ENCODE peak calls at places on chromosomes 13 and 19, in nine cellular contexts. W is GM10248, P is coronary artery, K is AG10803, Y is Calu3, L is thoracic aorta, B is BJ, N is pancreas, E is AG04450. S is an unnamed sample.

GRCh38 chr13:97222934-97223710 is 989 bp downstream of the MBNL2 start:
- DNase-seq in K (peak), W (no peak), P (no peak), Y (no peak), B (no peak), E (no peak), N (no peak), L (no peak), S (no peak)

GRCh38 chr19:13935765-13936486 is 2.3 kb downstream of the PODNL1 start:
- DNase-seq in Y (no peak), W (no peak), L (no peak), K (no peak), P (no peak), N (no peak), E (no peak), B (no peak), S (no peak)

GRCh38 chr13:19960673-19961015 is 2.1 kb downstream of the ZMYM2 start:
- DNase-seq in B (no peak), Y (no peak), N (no peak), E (no peak), K (no peak), W (no peak), P (no peak), L (no peak), S (no peak)

GRCh38 chr19:3075605-3076431 is 13.5 kb upstream of the TLE5 start:
- DNase-seq in B (no peak), K (no peak), E (no peak), W (peak), N (peak), Y (peak), P (no peak), L (no peak), S (no peak)

GRCh38 chr13:112753868-112754267 is 64.0 kb downstream of the ATP11A start:
- DNase-seq in B (no peak), L (no peak), E (no peak), P (no peak), Y (no peak), W (no peak), N (no peak), K (no peak), S (no peak)

GRCh38 chr19:46068345-46069258 is 27.8 kb upstream of the IGFL4 start:
- DNase-seq in K (peak), Y (peak), B (peak), N (no peak), W (no peak), P (no peak), E (peak), L (no peak), S (peak)

GRCh38 chr13:42495256-42495655 is 78.7 kb upstream of the TNFSF11 start:
- DNase-seq in B (no peak), P (no peak), W (no peak), Y (no peak), L (no peak), E (no peak), N (no peak), K (no peak), S (no peak)

GRCh38 chr19:49347835-49348234 is 12.6 kb downstream of the CD37 start:
- DNase-seq in L (no peak), K (peak), B (peak), E (no peak), N (no peak), W (no peak), P (no peak), Y (peak), S (peak)

GRCh38 chr19:23062921-23063320 is 53.9 kb upstream of the ZNF730 start:
- DNase-seq in P (no peak), W (no peak), Y (no peak), N (no peak), L (no peak), E (no peak), K (no peak), B (no peak), S (no peak)

GRCh38 chr13:77333521-77334083 is 6.7 kb upstream of the MYCBP2 start:
- DNase-seq in E (no peak), B (no peak), W (no peak), Y (no peak), L (no peak), K (no peak), P (no peak), N (no peak), S (no peak)

GRCh38 chr13:87376081-87376480 is 295.1 kb upstream of the SLITRK5 start:
- DNase-seq in N (no peak), W (no peak), K (no peak), B (no peak), Y (no peak), P (no peak), E (no peak), L (no peak), S (no peak)

GRCh38 chr13:107144432-107144831 is 576.5 kb upstream of the ARGLU1 start:
- DNase-seq in E (no peak), Y (no peak), B (no peak), N (no peak), P (no peak), W (no peak), L (no peak), K (peak), S (no peak)

GRCh38 chr13:42553098-42554046 is 20.6 kb upstream of the TNFSF11 start:
- DNase-seq in P (no peak), N (peak), K (no peak), L (no peak), Y (no peak), E (peak), W (no peak), B (no peak), S (no peak)

GRCh38 chr19:47227347-47228167 is 3.4 kb downstream of the BBC3 start:
- DNase-seq in K (peak), P (peak), Y (peak), L (peak), B (peak), E (peak), W (peak), N (peak), S (peak)

GRCh38 chr13:75635101-75635620 is 969 bp upstream of the LMO7 start:
- DNase-seq in P (no peak), L (no peak), E (no peak), Y (no peak), B (no peak), K (no peak), W (peak), N (no peak), S (no peak)

GRCh38 chr19:11722414-11722813 is 16.3 kb downstream of the ZNF823 start:
- DNase-seq in K (no peak), N (no peak), Y (no peak), P (no peak), E (no peak), L (no peak), B (no peak), W (no peak), S (no peak)

GRCh38 chr13:60226507-60226906 is 62.8 kb upstream of the DIAPH3 start:
- DNase-seq in L (no peak), W (no peak), Y (no peak), P (no peak), B (no peak), E (peak), K (peak), N (peak), S (no peak)

GRCh38 chr13:100212904-100213538 is 124.1 kb downstream of the PCCA start:
- DNase-seq in P (no peak), Y (no peak), W (no peak), E (no peak), N (no peak), K (no peak), B (no peak), L (no peak), S (no peak)

GRCh38 chr19:36489139-36489919 is at the start of gene ZNF566:
- DNase-seq in K (peak), Y (peak), W (peak), B (peak), N (peak), E (peak), P (peak), L (peak), S (peak)
- TF ChIP-seq CTCF in K (peak), Y (no peak), W (no peak), B (peak), N (no peak), E (peak), P (no peak), L (no peak), S (no peak)

GRCh38 chr19:43564800-43565199 is 10.5 kb downstream of the XRCC1 start:
- DNase-seq in K (no peak), N (no peak), W (no peak), E (no peak), L (no peak), B (no peak), P (no peak), Y (no peak), S (no peak)
- TF ChIP-seq CTCF in K (no peak), N (no peak), W (no peak), E (no peak), L (no peak), B (no peak), P (no peak), Y (no peak), S (no peak)

GRCh38 chr19:35590875-35591274 is 4.9 kb downstream of the PMIS2 start:
- DNase-seq in Y (no peak), K (no peak), P (no peak), L (no peak), E (no peak), W (no peak), B (no peak), N (no peak), S (no peak)

GRCh38 chr19:35587326-35587725 is 1.4 kb downstream of the PMIS2 start:
- DNase-seq in W (no peak), L (no peak), P (no peak), Y (no peak), K (peak), E (no peak), B (no peak), N (no peak), S (no peak)

GRCh38 chr19:35596366-35596999 is 10.5 kb downstream of the PMIS2 start:
- DNase-seq in P (no peak), K (no peak), E (no peak), B (no peak), N (no peak), W (peak), L (no peak), Y (no peak), S (no peak)

GRCh38 chr19:35595928-35596327 is 10.0 kb downstream of the PMIS2 start:
- DNase-seq in L (no peak), P (no peak), B (no peak), K (no peak), E (no peak), W (no peak), N (no peak), Y (no peak), S (no peak)

DNA sequence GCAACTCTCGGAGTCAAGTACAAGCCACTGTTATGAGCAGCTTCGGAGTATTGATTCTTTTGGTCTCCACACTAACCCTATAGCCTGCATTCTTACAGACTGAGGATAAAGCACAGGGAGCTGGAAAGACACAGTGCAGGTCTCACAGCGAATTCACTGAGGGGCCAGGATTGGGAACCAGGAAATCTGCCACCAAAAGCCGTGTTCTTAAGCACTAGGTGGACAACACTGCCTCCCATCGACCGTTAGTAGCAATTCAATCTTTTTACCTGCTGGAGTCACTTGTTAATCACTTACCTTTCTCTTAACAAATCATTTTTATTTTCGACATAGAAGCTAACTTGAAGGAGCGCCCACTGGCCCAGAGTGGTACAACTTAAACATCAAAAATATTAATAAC is 6.3 kb downstream of the PMIS2 start:
- DNase-seq in P (no peak), E (peak), W (peak), L (no peak), K (peak), Y (peak), B (no peak), N (peak), S (no peak)
- TF ChIP-seq CTCF in P (no peak), E (peak), W (peak), L (no peak), K (peak), Y (no peak), B (peak), N (peak), S (peak)

GRCh38 chr19:5356428-5356827 is 15.8 kb upstream of the PTPRS start:
- DNase-seq in Y (no peak), L (no peak), P (no peak), W (no peak), E (no peak), N (no peak), K (no peak), B (no peak), S (no peak)

GRCh38 chr19:5352229-5352763 is 11.7 kb upstream of the PTPRS start:
- DNase-seq in Y (no peak), K (no peak), P (no peak), W (no peak), B (no peak), L (no peak), N (no peak), E (no peak), S (no peak)

GRCh38 chr19:5355076-5355475 is 14.5 kb upstream of the PTPRS start:
- DNase-seq in W (no peak), P (no peak), K (no peak), N (no peak), Y (no peak), B (no peak), L (no peak), E (no peak), S (no peak)

GRCh38 chr19:5355693-5356092 is 15.1 kb upstream of the PTPRS start:
- DNase-seq in E (no peak), P (no peak), Y (no peak), B (no peak), K (no peak), L (no peak), W (no peak), N (no peak), S (no peak)

DNA sequence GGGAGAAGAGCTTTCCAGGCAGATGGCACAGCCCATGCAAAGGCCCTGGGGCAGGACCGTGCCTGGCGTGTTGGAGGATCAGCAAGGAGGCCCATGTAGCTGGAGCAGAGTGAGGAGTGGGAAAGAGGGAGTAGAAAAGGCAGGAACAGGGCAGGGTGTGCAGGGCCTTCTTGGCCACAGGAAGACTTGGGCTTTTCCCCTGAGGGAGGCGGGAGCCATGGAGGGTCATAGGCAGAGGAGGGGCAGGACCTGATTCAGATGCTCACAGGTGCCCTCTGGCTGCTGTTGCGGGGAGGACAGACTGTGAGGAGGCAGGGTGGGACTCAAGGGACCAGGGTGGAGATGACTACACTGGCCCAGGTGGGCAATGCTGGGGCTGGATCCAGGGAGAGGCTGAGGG is 13.8 kb upstream of the PTPRS start:
- DNase-seq in K (no peak), L (no peak), N (no peak), E (no peak), Y (peak), B (no peak), W (peak), P (no peak), S (no peak)
- TF ChIP-seq CTCF in K (peak), L (no peak), N (no peak), E (peak), Y (no peak), B (peak), W (no peak), P (no peak), S (peak)

GRCh38 chr19:17450264-17451075 is 2.0 kb upstream of the TMEM221 start:
- DNase-seq in W (peak), Y (peak), B (no peak), K (no peak), P (no peak), L (no peak), N (no peak), E (no peak), S (no peak)

GRCh38 chr19:17447704-17448189 is 721 bp downstream of the TMEM221 start:
- DNase-seq in W (no peak), N (no peak), P (no peak), B (no peak), L (no peak), Y (no peak), E (no peak), K (no peak), S (no peak)

GRCh38 chr19:17451820-17452219 is 3.4 kb upstream of the TMEM221 start:
- DNase-seq in B (no peak), N (no peak), L (no peak), W (no peak), Y (no peak), K (no peak), P (no peak), E (no peak), S (no peak)

GRCh38 chr19:17445526-17446165 is 2.8 kb downstream of the TMEM221 start:
- DNase-seq in B (no peak), L (no peak), N (no peak), K (no peak), P (no peak), W (no peak), Y (no peak), E (no peak), S (no peak)

DNA sequence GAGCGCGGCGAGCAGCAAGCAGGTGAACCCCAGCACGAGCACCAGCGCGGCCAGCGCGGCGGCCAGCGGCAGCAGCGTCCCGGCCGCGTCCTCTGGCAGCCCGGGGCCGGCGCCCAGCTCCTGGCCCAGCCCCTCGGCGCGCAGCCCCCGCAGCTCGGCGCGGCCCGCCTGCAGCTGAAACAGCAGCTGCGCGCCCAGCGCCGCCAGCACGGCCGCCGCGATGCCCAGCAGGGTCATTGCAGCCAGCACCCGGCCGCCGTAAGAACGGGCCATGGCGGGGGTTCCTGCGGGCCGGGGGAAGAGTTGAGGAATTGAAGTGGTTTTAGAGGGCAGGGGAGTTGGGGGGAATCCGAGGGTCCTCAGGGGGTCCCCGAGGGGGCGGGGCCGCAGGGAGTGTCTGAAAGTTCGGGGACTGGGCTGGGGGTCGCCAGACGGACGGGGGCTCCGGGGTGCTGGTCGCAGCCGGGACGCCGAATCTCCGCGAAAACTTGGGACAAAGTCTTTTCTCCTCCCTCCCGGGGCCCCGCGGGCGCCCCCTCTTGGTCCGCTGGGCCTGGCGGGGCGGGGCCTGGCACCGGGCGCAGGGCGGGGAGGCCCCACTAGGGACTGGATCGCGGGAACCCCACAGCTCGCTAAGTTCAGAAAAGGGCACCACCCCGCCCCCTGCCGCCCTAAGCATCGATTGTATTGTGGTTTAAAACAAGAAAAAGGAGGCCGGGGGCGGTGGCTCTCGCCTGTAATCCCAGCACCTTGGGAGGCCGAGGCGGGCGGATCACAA is at the start of gene TMEM221:
- DNase-seq in Y (peak), W (peak), N (peak), E (no peak), L (no peak), P (no peak), K (no peak), B (no peak), S (no peak)
- TF ChIP-seq CTCF in Y (peak), W (peak), N (peak), E (peak), L (peak), P (peak), K (peak), B (peak), S (peak)

GRCh38 chr19:1624458-1624857 is 19.2 kb upstream of the UQCR11 start:
- DNase-seq in K (peak), P (no peak), L (no peak), N (no peak), W (peak), E (no peak), B (no peak), Y (no peak), S (no peak)
- TF ChIP-seq CTCF in K (peak), P (no peak), L (peak), N (peak), W (peak), E (peak), B (peak), Y (peak), S (peak)

GRCh38 chr19:58499021-58499927 is 12.5 kb downstream of the SLC27A5 start:
- DNase-seq in P (peak), L (peak), N (peak), W (peak), B (peak), K (peak), E (peak), Y (peak), S (peak)
- TF ChIP-seq CTCF in P (no peak), L (peak), N (no peak), W (no peak), B (peak), K (peak), E (peak), Y (no peak), S (peak)